ENCODE peak calls at places on chromosomes 16 and 17, in seven cellular contexts. Z is gastrocnemius medialis, J is lower lobe of right lung, V is endodermal cell, Y is A549, A is left ventricle myocardium inferior, H is stomach. C is an unnamed sample.

GRCh38 chr17:59558039-59558438 is 7.4 kb upstream of the DHX40 start:
- DNase-seq in J (no peak), H (no peak), A (no peak), Z (no peak), Y (no peak), V (no peak), C (no peak)

GRCh38 chr16:4521971-4522623 is 16.5 kb downstream of the CDIP1 start:
- DNase-seq in J (no peak), V (no peak), Y (no peak), Z (peak; percentile 50), A (peak; percentile 41), H (no peak), C (peak; percentile 46)

GRCh38 chr17:58315750-58316149 is 12.8 kb downstream of the TSPOAP1 start:
- DNase-seq in Z (no peak), Y (no peak), H (peak; percentile 1), A (no peak), J (no peak), V (no peak), C (no peak)

GRCh38 chr17:15999974-16000827 is 577 bp downstream of the TTC19 start:
- DNase-seq in J (no peak), A (peak; percentile 38), Z (peak; percentile 22), Y (peak; percentile 48), V (no peak), H (no peak), C (peak; percentile 26)

GRCh38 chr17:59737324-59737723 is 29.9 kb downstream of the VMP1 start:
- DNase-seq in V (no peak), H (no peak), Y (no peak), J (no peak), Z (no peak), A (no peak), C (no peak)

GRCh38 chr16:79429276-79430128 is 171.0 kb downstream of the MAF start:
- DNase-seq in Z (no peak), H (no peak), Y (no peak), A (no peak), V (no peak), J (no peak), C (no peak)

GRCh38 chr17:43809121-43809520 is 23.8 kb downstream of the MPP3 start:
- DNase-seq in H (no peak), A (no peak), J (no peak), Z (no peak), Y (no peak), V (no peak), C (no peak)

GRCh38 chr16:2603165-2604015 is 65.6 kb downstream of the PDPK1 start:
- DNase-seq in Y (peak; percentile 97), V (peak; percentile 98), H (peak; percentile 95), A (peak; percentile 95), Z (peak; percentile 96), J (peak; percentile 95), C (peak; percentile 93)

GRCh38 chr17:1324201-1324750 is 44.8 kb downstream of the TRARG1 start:
- DNase-seq in Y (no peak), H (no peak), V (no peak), J (no peak), Z (no peak), A (no peak), C (no peak)

GRCh38 chr17:29954405-29954804 is 13.0 kb downstream of the EFCAB5 start:
- DNase-seq in A (no peak), Z (no peak), H (no peak), J (no peak), V (no peak), Y (no peak), C (no peak)

GRCh38 chr17:78523939-78524655 is 53.1 kb downstream of the DNAH17 start:
- DNase-seq in Z (no peak), A (no peak), V (no peak), H (no peak), J (no peak), Y (peak; percentile 69), C (no peak)

GRCh38 chr17:19311421-19312215 is 50.9 kb downstream of the B9D1 start:
- DNase-seq in H (no peak), J (peak; percentile 37), V (peak; percentile 13), A (no peak), Z (no peak), Y (no peak), C (no peak)

GRCh38 chr17:12727076-12727750 is 61.5 kb downstream of the MYOCD start:
- DNase-seq in H (no peak), A (no peak), J (no peak), V (no peak), Y (peak; percentile 16), Z (no peak), C (no peak)

GRCh38 chr17:76452102-76452645 is 778 bp downstream of the UBE2O start:
- DNase-seq in Z (no peak), H (peak; percentile 30), J (no peak), A (no peak), Y (no peak), V (no peak), C (no peak)

GRCh38 chr17:5800646-5801045 is 216.3 kb upstream of the NLRP1 start:
- DNase-seq in H (no peak), J (no peak), A (no peak), Z (no peak), Y (no peak), V (peak; percentile 61), C (no peak)

GRCh38 chr16:7325835-7326234 is 6.8 kb upstream of the RBFOX1 start:
- DNase-seq in Z (peak; percentile 82), J (no peak), H (no peak), A (no peak), V (no peak), Y (no peak), C (no peak)

DNA sequence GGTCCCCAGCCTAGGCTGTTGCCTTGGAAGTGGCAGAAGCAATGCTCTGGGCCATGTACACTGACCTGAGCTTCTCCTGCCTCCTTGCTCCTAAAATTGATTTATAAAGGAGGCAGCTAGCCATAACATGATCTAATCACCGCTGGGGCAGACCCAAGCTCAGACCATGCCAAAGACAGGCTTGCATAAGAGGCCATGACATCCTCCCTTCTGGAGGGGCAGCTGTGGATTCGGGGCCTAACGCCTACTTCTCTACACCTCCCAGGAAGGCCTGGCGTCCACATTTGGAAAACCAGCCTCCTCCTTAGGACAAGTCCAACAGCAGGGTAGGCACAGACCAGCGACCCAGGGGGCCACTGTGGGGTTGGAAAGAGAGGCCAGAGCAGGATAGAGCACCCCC is 12.4 kb downstream of the HSD11B2 start:
- DNase-seq in J (no peak), V (no peak), Z (peak; percentile 65), H (no peak), A (peak; percentile 64), Y (no peak), C (peak; percentile 50)
- H3K4me1 ChIP-seq in J (peaks cover 70% of the 10 kb centered on the region), V (no peaks in the 10 kb centered on the region), Z (peaks cover 67% of the 10 kb centered on the region), H (peaks cover 82% of the 10 kb centered on the region), A (peaks cover 78% of the 10 kb centered on the region), Y (peaks cover 13% of the 10 kb centered on the region), C (peaks cover 78% of the 10 kb centered on the region)

GRCh38 chr17:67434061-67434525 is 57.0 kb downstream of the PITPNC1 start:
- DNase-seq in V (no peak), Z (peak; percentile 18), H (peak; percentile 28), J (peak; percentile 75), Y (no peak), A (peak; percentile 54), C (peak; percentile 31)
- H3K27ac ChIP-seq in V (no peak overlapping the region), Z (peak overlapping the region; percentile 18), H (peak overlapping the region; percentile 55), J (peak overlapping the region; percentile 69), Y (no peak overlapping the region), A (peak overlapping the region; percentile 82), C (peak overlapping the region; percentile 69)

GRCh38 chr17:45048795-45049563 is 2.5 kb downstream of the DCAKD start:
- DNase-seq in V (no peak), H (no peak), J (no peak), A (no peak), Y (peak; percentile 52), Z (no peak), C (no peak)
- TF ChIP-seq CTCF in V (peak; percentile 59), H (peak; percentile 14), J (peak; percentile 11), A (peak; percentile 39), Y (peak; percentile 22), Z (no peak), C (no peak)

GRCh38 chr17:80793421-80793820 is 198.2 kb upstream of the CHMP6 start:
- DNase-seq in Y (no peak), J (no peak), H (no peak), V (peak; percentile 53), Z (peak; percentile 18), A (no peak), C (no peak)

GRCh38 chr17:80791758-80792284 is 199.8 kb upstream of the CHMP6 start:
- DNase-seq in J (no peak), H (peak; percentile 41), A (no peak), V (peak; percentile 46), Y (peak; percentile 96), Z (peak; percentile 97), C (no peak)

GRCh38 chr17:80793851-80794267 is 197.8 kb upstream of the CHMP6 start:
- DNase-seq in H (no peak), V (no peak), Y (no peak), Z (no peak), J (no peak), A (no peak), C (no peak)

GRCh38 chr17:80790981-80791742 is 200.5 kb upstream of the CHMP6 start:
- DNase-seq in J (no peak), A (no peak), Z (no peak), V (peak; percentile 38), H (no peak), Y (no peak), C (no peak)

GRCh38 chr17:80792373-80792781 is 199.3 kb upstream of the CHMP6 start:
- DNase-seq in J (no peak), V (peak; percentile 36), Y (peak; percentile 21), Z (peak; percentile 37), H (no peak), A (no peak), C (no peak)
- H3K4me1 ChIP-seq in J (peaks cover 58% of the 10 kb centered on the region), V (no peaks in the 10 kb centered on the region), Y (peaks cover 59% of the 10 kb centered on the region), Z (peaks cover 67% of the 10 kb centered on the region), H (peaks cover 67% of the 10 kb centered on the region), A (peaks cover 61% of the 10 kb centered on the region), C (peaks cover 31% of the 10 kb centered on the region)

GRCh38 chr16:46702030-46702429 is 12.6 kb downstream of the ORC6 start:
- DNase-seq in J (no peak), Z (no peak), Y (no peak), H (no peak), V (no peak), A (no peak), C (no peak)
- H3K27ac ChIP-seq in J (no peak overlapping the region), Z (no peak overlapping the region), Y (no peak overlapping the region), H (no peak overlapping the region), V (no peak overlapping the region), A (no peak overlapping the region), C (no peak overlapping the region)

DNA sequence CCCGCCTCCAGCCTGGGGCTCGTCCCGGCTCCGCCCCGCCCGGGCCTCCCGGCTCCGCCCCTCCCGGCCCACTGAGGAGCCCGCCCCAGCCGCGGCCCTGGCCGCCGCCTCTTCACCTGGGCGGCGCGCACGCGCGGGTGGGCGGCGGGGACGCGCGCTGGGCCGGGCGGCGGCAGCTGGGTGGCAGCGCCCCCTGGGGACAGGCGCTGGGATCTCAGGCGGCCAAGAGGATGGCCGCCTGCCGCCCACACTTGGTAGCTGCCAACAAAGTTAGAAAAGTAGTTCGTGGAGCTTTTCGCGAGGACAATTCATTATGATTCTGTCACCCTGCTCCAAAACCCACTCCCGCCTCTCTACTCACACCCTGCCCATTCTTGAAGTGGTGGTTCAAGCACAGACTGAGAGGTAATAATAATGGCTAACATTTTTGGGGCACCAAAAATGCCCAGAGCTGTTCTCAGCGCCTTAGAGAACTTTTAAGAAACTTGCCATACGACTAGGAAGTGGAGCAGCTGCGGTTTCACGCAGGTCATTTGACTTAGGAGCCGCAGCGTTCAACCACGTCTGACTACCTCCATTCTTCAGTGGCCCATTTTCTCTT is 340 bp upstream of the MYO1D start:
- DNase-seq in A (peak; percentile 92), Y (peak; percentile 84), V (peak; percentile 99), H (peak; percentile 96), Z (peak; percentile 86), J (peak; percentile 94), C (peak; percentile 93)
- TF ChIP-seq CTCF in A (peak; percentile 90), Y (peak; percentile 99), V (peak; percentile 88), H (peak; percentile 96), Z (peak; percentile 97), J (peak; percentile 73), C (peak; percentile 75)